ENCODE peak calls at places on chromosomes 3 and 15, in four cellular contexts. R is sciatic nerve; W is non-pigmented ciliary epithelial cell; E is CD4-positive, CD25-positive, alpha-beta regulatory T cell. X is an unnamed sample.
A peak's percentile ranks its signal among the peaks of the same experiment; 100 is the strongest.

GRCh38 chr3:46466273-46466672 is 1.6 kb upstream of the LTF start:
- DNase-seq in R (no peak), W (no peak), E (no peak), X (no peak)

GRCh38 chr3:125213946-125214542 is 1.5 kb upstream of the SLC12A8 start:
- DNase-seq in W (peak; percentile 35), R (no peak), E (no peak), X (no peak)

GRCh38 chr3:182257361-182257760 is 535.9 kb upstream of the ATP11B start:
- DNase-seq in W (no peak), R (no peak), E (no peak), X (no peak)

GRCh38 chr15:81270781-81271491 is 53.0 kb downstream of the STARD5 start:
- DNase-seq in W (no peak), R (no peak), E (no peak), X (no peak)

GRCh38 chr3:101615525-101615924 is 41.5 kb downstream of the PCNP start:
- DNase-seq in E (no peak), W (no peak), R (no peak), X (no peak)

GRCh38 chr15:42508263-42508690 is 12.8 kb downstream of the SNAP23 start:
- DNase-seq in R (no peak), E (no peak), W (no peak), X (peak; percentile 81)

GRCh38 chr3:135456182-135456790 is 509.2 kb upstream of the PPP2R3A start:
- DNase-seq in W (no peak), E (no peak), R (no peak), X (no peak)

GRCh38 chr15:69869291-69869690 is 228.4 kb downstream of the TLE3 start:
- DNase-seq in W (no peak), E (no peak), R (no peak), X (no peak)

GRCh38 chr15:44492040-44492439 is 44.9 kb upstream of the EIF3J start:
- DNase-seq in W (no peak), R (no peak), E (no peak), X (no peak)

GRCh38 chr3:160378331-160379109 is 20.5 kb downstream of the IFT80 start:
- DNase-seq in W (no peak), E (no peak), R (no peak), X (no peak)

GRCh38 chr15:39174332-39174731 is 406.5 kb upstream of the THBS1 start:
- DNase-seq in R (no peak), W (no peak), E (no peak), X (no peak)

GRCh38 chr3:104849070-104849469 is 517.6 kb upstream of the ALCAM start:
- DNase-seq in E (no peak), R (no peak), W (no peak), X (no peak)

GRCh38 chr15:95872366-95872771 is 458.1 kb upstream of the NR2F2 start:
- DNase-seq in W (peak; percentile 63), E (no peak), R (no peak), X (no peak)

GRCh38 chr15:101068961-101069734 is 150.0 kb downstream of the LRRK1 start:
- DNase-seq in W (no peak), E (no peak), R (no peak), X (no peak)

GRCh38 chr3:119796368-119796767 is 14.5 kb downstream of the NR1I2 start:
- DNase-seq in R (no peak), E (no peak), W (no peak), X (no peak)

GRCh38 chr15:59764775-59765174 is 75.7 kb upstream of the BNIP2 start:
- DNase-seq in E (no peak), W (no peak), R (no peak), X (no peak)

GRCh38 chr3:158097571-158098553 is 8.4 kb downstream of the SHOX2 start:
- DNase-seq in E (peak; percentile 81), R (peak; percentile 59), W (no peak), X (no peak)

GRCh38 chr3:129627350-129628168 is 21.1 kb upstream of the PLXND1 start:
- DNase-seq in E (peak; percentile 73), W (no peak), R (peak; percentile 84), X (peak; percentile 87)

GRCh38 chr3:85800676-85801075 is 841.9 kb downstream of the CADM2 start:
- DNase-seq in W (no peak), R (no peak), E (no peak), X (no peak)

GRCh38 chr3:70531063-70531657 is 218.7 kb upstream of the MDFIC2 start:
- DNase-seq in W (peak; percentile 13), R (no peak), E (peak; percentile 1), X (no peak)

GRCh38 chr3:67044955-67045354 is 46.8 kb downstream of the KBTBD8 start:
- DNase-seq in R (no peak), E (no peak), W (no peak), X (no peak)

GRCh38 chr3:193593666-193594025 is 638 bp downstream of the OPA1 start:
- DNase-seq in R (no peak), E (peak; percentile 48), W (no peak), X (no peak)

GRCh38 chr3:135161425-135161824 is 366.4 kb downstream of the EPHB1 start:
- DNase-seq in W (no peak), R (no peak), E (no peak), X (no peak)

GRCh38 chr3:13574798-13575451 is 26.0 kb downstream of the FBLN2 start:
- DNase-seq in E (no peak), W (peak; percentile 24), R (no peak), X (no peak)

GRCh38 chr15:64991536-64992135 is 1.9 kb upstream of the SPG21 start:
- DNase-seq in R (no peak), W (no peak), E (no peak), X (peak; percentile 72)

GRCh38 chr3:70854108-70854507 is 541.7 kb upstream of the MDFIC2 start:
- DNase-seq in W (no peak), E (no peak), R (no peak), X (no peak)

GRCh38 chr15:35925634-35926380 is 379.8 kb upstream of the DPH6 start:
- DNase-seq in E (no peak), W (peak; percentile 20), R (no peak), X (no peak)

GRCh38 chr15:58433597-58434333 is 2.0 kb downstream of the LIPC start:
- DNase-seq in E (no peak), W (no peak), R (no peak), X (no peak)

GRCh38 chr15:23422946-23423708 is 23.9 kb downstream of the GOLGA6L2 start:
- DNase-seq in E (no peak), R (peak; percentile 15), W (no peak), X (peak; percentile 27)

GRCh38 chr3:184748219-184749135 is 36.6 kb upstream of the MAGEF1 start:
- DNase-seq in R (no peak), W (no peak), E (no peak), X (no peak)

GRCh38 chr3:3200632-3201212 is 21.2 kb upstream of the CRBN start:
- DNase-seq in E (no peak), R (peak; percentile 66), W (peak; percentile 36), X (no peak)

GRCh38 chr15:67165653-67166260 is 88.7 kb downstream of the AAGAB start:
- DNase-seq in E (no peak), W (no peak), R (no peak), X (peak; percentile 52)

GRCh38 chr3:70006089-70006488 is 6.6 kb downstream of the SAMMSON start:
- DNase-seq in E (no peak), W (no peak), R (no peak), X (no peak)

GRCh38 chr15:71634820-71635219 is 175.5 kb upstream of the NR2E3 start:
- DNase-seq in W (no peak), R (no peak), E (no peak), X (no peak)

GRCh38 chr3:10192953-10193691 is 28.4 kb downstream of the IRAK2 start:
- DNase-seq in E (peak; percentile 59), W (peak; percentile 74), R (no peak), X (no peak)

GRCh38 chr15:48360841-48361240 is 29.6 kb downstream of the DUT start:
- DNase-seq in E (no peak), R (no peak), W (no peak), X (no peak)